ENCODE peak calls at places on chromosomes 12 and 14, in seven cellular contexts. B, Z, Y, K, V, C and P are unnamed samples.

GRCh38 chr12:11154400-11154925 is 16.5 kb upstream of the SMIM10L1 start:
- DNase-seq in B (no peak), Z (no peak), Y (no peak), K (no peak), V (no peak), C (no peak), P (no peak)

GRCh38 chr12:15823360-15824128 is 34.4 kb upstream of the EPS8 start:
- DNase-seq in B (no peak), Z (no peak), Y (no peak), K (no peak), V (no peak), C (no peak), P (no peak)

GRCh38 chr12:6273931-6274687 is 36.4 kb upstream of the PLEKHG6 start:
- DNase-seq in B (no peak), Z (no peak), Y (peak; percentile 31), K (no peak), V (no peak), C (no peak), P (no peak)

GRCh38 chr12:79877246-79877645 is 57.7 kb downstream of the PPP1R12A start:
- DNase-seq in B (no peak), Z (no peak), Y (no peak), K (no peak), V (no peak), C (no peak), P (no peak)

GRCh38 chr14:104864267-104865068 is 600 bp upstream of the CEP170B start:
- DNase-seq in B (no peak), Z (peak; percentile 44), Y (peak; percentile 96), K (no peak), V (no peak), C (peak; percentile 31), P (no peak)

GRCh38 chr14:92400579-92401444 is 77.8 kb downstream of the SLC24A4 start:
- DNase-seq in B (no peak), Z (no peak), Y (no peak), K (no peak), V (peak; percentile 69), C (no peak), P (no peak)

GRCh38 chr12:2586159-2587035 is 208.4 kb upstream of the FKBP4 start:
- DNase-seq in B (no peak), Z (no peak), Y (no peak), K (no peak), V (no peak), C (no peak), P (no peak)

GRCh38 chr14:96362071-96362964 is 823 bp downstream of the ATG2B start:
- DNase-seq in B (no peak), Z (peak; percentile 22), Y (peak; percentile 59), K (peak; percentile 18), V (peak; percentile 83), C (no peak), P (peak; percentile 70)

GRCh38 chr12:106757623-106758348 is 16.7 kb upstream of the RIC8B start:
- DNase-seq in B (no peak), Z (no peak), Y (no peak), K (no peak), V (no peak), C (no peak), P (no peak)